ENCODE peak calls at places on chromosomes 7 and 10, in four cellular contexts. X, M, B and O are unnamed samples.

GRCh38 chr10:98410759-98411158 is 4.2 kb downstream of the PYROXD2 start:
- DNase-seq in X (no peak), M (no peak), B (no peak), O (no peak)

GRCh38 chr10:86079088-86079487 is 287.5 kb downstream of the GRID1 start:
- DNase-seq in X (no peak), M (no peak), B (no peak), O (no peak)

GRCh38 chr7:142196066-142196840 is 61.6 kb downstream of the PRSS58 start:
- DNase-seq in X (no peak), M (no peak), B (no peak), O (no peak)

GRCh38 chr10:29081971-29082699 is 206.7 kb upstream of the LYZL1 start:
- DNase-seq in X (no peak), M (no peak), B (no peak), O (no peak)

GRCh38 chr7:111820117-111820516 is 257.8 kb upstream of the IMMP2L start:
- DNase-seq in X (no peak), M (no peak), B (no peak), O (no peak)

GRCh38 chr10:88759366-88760101 is at the start of gene LIPN:
- DNase-seq in X (peak), M (peak), B (no peak), O (no peak)

GRCh38 chr7:30184804-30185487 is 50.2 kb downstream of the MTURN start:
- DNase-seq in X (no peak), M (no peak), B (no peak), O (peak)

GRCh38 chr10:16995867-16996529 is 133.6 kb downstream of the CUBN start:
- DNase-seq in X (no peak), M (peak), B (no peak), O (no peak)

GRCh38 chr10:86535057-86535882 is 13.7 kb upstream of the WAPL start:
- DNase-seq in X (peak), M (peak), B (no peak), O (peak)

GRCh38 chr7:3559178-3559765 is 258.2 kb downstream of the SDK1 start:
- DNase-seq in X (no peak), M (no peak), B (no peak), O (no peak)

GRCh38 chr7:99120503-99120902 is 23.4 kb downstream of the SMURF1 start:
- DNase-seq in X (no peak), M (no peak), B (no peak), O (no peak)